ENCODE peak calls at places on chromosomes 16 and 17, in five cellular contexts. O is GM12865, F is lower leg skin, L is Caco-2, W is esophagus squamous epithelium. Y is an unnamed sample.
A peak's percentile ranks its signal among the peaks of the same experiment; 100 is the strongest.

GRCh38 chr17:81400154-81400938 is 5.1 kb downstream of the BAHCC1 start:
- DNase-seq in O (no peak), F (no peak), L (no peak), W (no peak), Y (no peak)

GRCh38 chr17:1460233-1460632 is 4.2 kb upstream of the CRK start:
- DNase-seq in O (no peak), F (peak; percentile 91), L (no peak), W (no peak), Y (no peak)

GRCh38 chr17:45368661-45369060 is 51.8 kb upstream of the MAP3K14 start:
- DNase-seq in O (no peak), F (no peak), L (no peak), W (no peak), Y (no peak)

GRCh38 chr17:66432996-66433556 is 130.7 kb downstream of the PRKCA start:
- DNase-seq in O (no peak), F (no peak), L (no peak), W (no peak), Y (no peak)

GRCh38 chr16:27222499-27223225 is 19.3 kb downstream of the KDM8 start:
- DNase-seq in O (no peak), F (no peak), L (no peak), W (no peak), Y (no peak)

GRCh38 chr16:56732832-56733231 is 2.9 kb downstream of the NUP93 start:
- DNase-seq in O (peak; percentile 52), F (no peak), L (no peak), W (no peak), Y (peak; percentile 63)

GRCh38 chr17:80471922-80472321 is 4.5 kb downstream of the NPTX1 start:
- DNase-seq in O (no peak), F (no peak), L (no peak), W (no peak), Y (no peak)

GRCh38 chr16:71396589-71396988 is 38.1 kb downstream of the CALB2 start:
- DNase-seq in O (no peak), F (no peak), L (no peak), W (no peak), Y (no peak)

GRCh38 chr16:71855937-71856662 is 10.3 kb downstream of the ATXN1L start:
- DNase-seq in O (peak; percentile 70), F (no peak), L (no peak), W (no peak), Y (no peak)

GRCh38 chr17:1946021-1946932 is 78.9 kb downstream of the RTN4RL1 start:
- DNase-seq in O (no peak), F (no peak), L (no peak), W (no peak), Y (no peak)

GRCh38 chr16:87406495-87407088 is 14.5 kb downstream of the MAP1LC3B start:
- DNase-seq in O (no peak), F (peak; percentile 73), L (no peak), W (no peak), Y (no peak)

GRCh38 chr16:87336850-87337240 is 19.7 kb upstream of the C16orf95 start:
- DNase-seq in O (no peak), F (no peak), L (no peak), W (no peak), Y (no peak)

GRCh38 chr17:52096056-52096455 is 62.5 kb downstream of the CA10 start:
- DNase-seq in O (no peak), F (no peak), L (no peak), W (no peak), Y (no peak)

GRCh38 chr17:12365805-12366204 is 299.9 kb upstream of the MYOCD start:
- DNase-seq in O (no peak), F (no peak), L (no peak), W (no peak), Y (no peak)

GRCh38 chr17:61568219-61569072 is 22.6 kb downstream of the NACA2 start:
- DNase-seq in O (no peak), F (no peak), L (peak; percentile 22), W (no peak), Y (no peak)

GRCh38 chr17:17466511-17466910 is 10.3 kb upstream of the MED9 start:
- DNase-seq in O (no peak), F (no peak), L (no peak), W (no peak), Y (no peak)

GRCh38 chr17:75842963-75843576 is 1.1 kb downstream of the UNC13D start:
- DNase-seq in O (peak; percentile 49), F (no peak), L (no peak), W (no peak), Y (peak; percentile 61)
- TF ChIP-seq CTCF in O (peak; percentile 20), F (no peak), L (no peak), W (no peak), Y (no peak)

DNA sequence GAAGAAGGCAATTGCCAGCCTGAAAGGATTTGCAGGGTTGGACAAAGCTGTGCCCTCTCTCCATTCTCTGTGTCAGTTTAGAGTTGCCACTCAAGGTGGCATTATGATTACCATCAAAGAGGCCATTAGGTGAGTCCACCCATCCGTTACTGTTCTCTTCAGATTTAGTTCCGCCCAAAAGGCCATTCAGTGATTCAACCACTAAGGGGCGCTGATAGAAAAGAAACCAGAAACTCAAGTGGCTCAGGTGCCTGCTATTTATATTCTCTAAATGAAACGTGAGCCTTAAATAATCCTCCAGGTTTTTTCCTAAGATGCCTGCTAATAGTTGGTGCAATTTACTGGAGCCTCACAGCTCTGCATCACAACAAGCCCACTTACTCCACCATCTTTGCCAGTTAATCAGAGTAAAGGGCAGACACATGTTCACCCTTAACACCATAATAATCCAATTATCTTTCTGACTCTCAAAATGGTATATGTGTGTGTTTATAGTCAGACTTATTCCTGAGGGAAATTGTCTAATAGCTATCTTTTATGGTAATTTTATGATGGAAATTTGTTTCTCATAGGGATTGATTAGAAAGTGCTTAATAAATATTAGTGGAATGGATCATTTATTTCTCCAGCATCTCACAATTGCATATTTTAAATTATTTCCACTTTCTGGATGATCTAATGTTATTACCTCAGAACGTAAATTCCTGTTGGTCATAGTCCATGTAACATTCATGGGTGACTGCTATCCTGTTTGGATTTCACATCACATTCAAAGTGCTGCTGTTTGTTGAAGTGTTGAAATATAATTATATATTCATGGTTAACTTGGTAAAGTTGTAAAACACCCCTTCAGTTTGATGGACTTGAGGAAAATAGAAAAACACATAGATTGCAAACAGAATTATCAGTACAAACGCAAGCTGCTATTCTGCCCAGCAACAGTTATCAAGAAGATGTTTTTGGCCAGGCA is 59.3 kb downstream of the TANGO6 start:
- DNase-seq in O (peak; percentile 42), F (peak; percentile 53), L (peak; percentile 79), W (no peak), Y (peak; percentile 26)
- TF ChIP-seq CTCF in O (peak; percentile 34), F (no peak), L (peak; percentile 73), W (peak; percentile 68), Y (peak; percentile 11)

GRCh38 chr17:76707985-76708807 is 2.6 kb downstream of the MXRA7 start:
- DNase-seq in O (no peak), F (no peak), L (no peak), W (no peak), Y (no peak)
- TF ChIP-seq CTCF in O (peak; percentile 5), F (no peak), L (no peak), W (no peak), Y (no peak)

GRCh38 chr17:82820278-82821251 is 19.3 kb downstream of the ZNF750 start:
- DNase-seq in O (no peak), F (no peak), L (no peak), W (no peak), Y (no peak)

GRCh38 chr17:82822281-82822680 is 17.5 kb downstream of the ZNF750 start:
- DNase-seq in O (no peak), F (no peak), L (no peak), W (no peak), Y (no peak)

GRCh38 chr17:82821554-82821953 is 18.3 kb downstream of the ZNF750 start:
- DNase-seq in O (no peak), F (no peak), L (no peak), W (no peak), Y (no peak)

GRCh38 chr17:82825540-82826124 is 14.2 kb downstream of the ZNF750 start:
- DNase-seq in O (no peak), F (no peak), L (no peak), W (no peak), Y (no peak)

GRCh38 chr17:82823004-82823403 is 16.8 kb downstream of the ZNF750 start:
- DNase-seq in O (peak; percentile 9), F (no peak), L (peak; percentile 36), W (no peak), Y (no peak)
- TF ChIP-seq CTCF in O (peak; percentile 18), F (no peak), L (peak; percentile 25), W (no peak), Y (peak; percentile 10)

GRCh38 chr16:65180986-65181710 is 59.3 kb upstream of the CDH11 start:
- DNase-seq in O (no peak), F (no peak), L (no peak), W (no peak), Y (no peak)
- TF ChIP-seq CTCF in O (no peak), F (no peak), L (no peak), W (no peak), Y (no peak)